ENCODE peak calls at places on chromosomes 7 and 10, in seven cellular contexts. One of them, this sample, is unnamed.

GRCh38 chr7:84271550-84271949 is 77.0 kb upstream of the SEMA3A start:
- DNase-seq in HFFc6: no peak
- DNase-seq in activated B cell treated with CpG ODN at 0.5 μM for 24 hours: no peak
- DNase-seq in mammary epithelial cell: no peak
- DNase-seq in bronchial epithelial cell: peak; percentile 70
- DNase-seq in left ventricle myocardium inferior: no peak
- DNase-seq in HepG2: no peak
- DNase-seq in this sample: no peak

GRCh38 chr10:3419719-3420495 is 247.3 kb upstream of the PITRM1 start:
- DNase-seq in HFFc6: no peak
- DNase-seq in activated B cell treated with CpG ODN at 0.5 μM for 24 hours: no peak
- DNase-seq in mammary epithelial cell: no peak
- DNase-seq in HepG2: no peak
- DNase-seq in left ventricle myocardium inferior: no peak
- DNase-seq in bronchial epithelial cell: no peak
- DNase-seq in this sample: no peak

GRCh38 chr10:3398825-3399646 is 226.5 kb upstream of the PITRM1 start:
- DNase-seq in bronchial epithelial cell: no peak
- DNase-seq in activated B cell treated with CpG ODN at 0.5 μM for 24 hours: no peak
- DNase-seq in HepG2: peak; percentile 84
- DNase-seq in mammary epithelial cell: peak; percentile 76
- DNase-seq in left ventricle myocardium inferior: peak; percentile 40
- DNase-seq in HFFc6: no peak
- DNase-seq in this sample: no peak

GRCh38 chr10:9253121-9253520 is 1198.6 kb downstream of the GATA3 start:
- DNase-seq in left ventricle myocardium inferior: no peak
- DNase-seq in activated B cell treated with CpG ODN at 0.5 μM for 24 hours: no peak
- DNase-seq in HFFc6: peak; percentile 13
- DNase-seq in mammary epithelial cell: peak; percentile 14
- DNase-seq in bronchial epithelial cell: peak; percentile 19
- DNase-seq in HepG2: no peak
- DNase-seq in this sample: no peak

GRCh38 chr7:90229728-90230127 is 15.2 kb upstream of the CFAP69 start:
- DNase-seq in activated B cell treated with CpG ODN at 0.5 μM for 24 hours: no peak
- DNase-seq in HFFc6: no peak
- DNase-seq in bronchial epithelial cell: no peak
- DNase-seq in HepG2: no peak
- DNase-seq in mammary epithelial cell: no peak
- DNase-seq in left ventricle myocardium inferior: no peak
- DNase-seq in this sample: no peak

GRCh38 chr7:142319970-142320369 is 62.1 kb upstream of the PRSS58 start:
- DNase-seq in left ventricle myocardium inferior: no peak
- DNase-seq in bronchial epithelial cell: peak; percentile 10
- DNase-seq in HFFc6: no peak
- DNase-seq in HepG2: no peak
- DNase-seq in mammary epithelial cell: no peak
- DNase-seq in activated B cell treated with CpG ODN at 0.5 μM for 24 hours: no peak
- DNase-seq in this sample: peak; percentile 65

GRCh38 chr10:96789571-96790108 is 42.5 kb upstream of the LCOR start:
- DNase-seq in left ventricle myocardium inferior: no peak
- DNase-seq in HFFc6: no peak
- DNase-seq in bronchial epithelial cell: no peak
- DNase-seq in activated B cell treated with CpG ODN at 0.5 μM for 24 hours: no peak
- DNase-seq in mammary epithelial cell: no peak
- DNase-seq in HepG2: no peak
- DNase-seq in this sample: no peak

GRCh38 chr7:76296743-76297740 is 5.4 kb upstream of the HSPB1 start:
- DNase-seq in bronchial epithelial cell: peak; percentile 99
- DNase-seq in mammary epithelial cell: peak; percentile 100
- DNase-seq in HepG2: peak; percentile 28
- DNase-seq in activated B cell treated with CpG ODN at 0.5 μM for 24 hours: no peak
- DNase-seq in HFFc6: peak; percentile 84
- DNase-seq in left ventricle myocardium inferior: no peak
- DNase-seq in this sample: no peak

GRCh38 chr10:16509996-16510395 is 11.7 kb downstream of the C1QL3 start:
- DNase-seq in HepG2: peak; percentile 45
- DNase-seq in left ventricle myocardium inferior: no peak
- DNase-seq in mammary epithelial cell: peak; percentile 25
- DNase-seq in HFFc6: no peak
- DNase-seq in bronchial epithelial cell: peak; percentile 28
- DNase-seq in activated B cell treated with CpG ODN at 0.5 μM for 24 hours: no peak
- DNase-seq in this sample: no peak

GRCh38 chr7:150766334-150766709 is 29.1 kb downstream of the GIMAP5 start:
- DNase-seq in mammary epithelial cell: no peak
- DNase-seq in bronchial epithelial cell: no peak
- DNase-seq in activated B cell treated with CpG ODN at 0.5 μM for 24 hours: no peak
- DNase-seq in HFFc6: no peak
- DNase-seq in left ventricle myocardium inferior: no peak
- DNase-seq in HepG2: no peak
- DNase-seq in this sample: no peak

GRCh38 chr7:2560175-2560695 is 1.5 kb downstream of the IQCE start:
- DNase-seq in bronchial epithelial cell: no peak
- DNase-seq in mammary epithelial cell: no peak
- DNase-seq in HFFc6: peak; percentile 16
- DNase-seq in HepG2: no peak
- DNase-seq in activated B cell treated with CpG ODN at 0.5 μM for 24 hours: no peak
- DNase-seq in left ventricle myocardium inferior: no peak
- DNase-seq in this sample: no peak
- TF ChIP-seq CTCF in bronchial epithelial cell: no peak
- TF ChIP-seq CTCF in mammary epithelial cell: no peak
- TF ChIP-seq CTCF in HFFc6: peak; percentile 64
- TF ChIP-seq CTCF in HepG2: no peak
- TF ChIP-seq CTCF in activated B cell treated with CpG ODN at 0.5 μM for 24 hours: no peak
- TF ChIP-seq CTCF in left ventricle myocardium inferior: no peak
- TF ChIP-seq CTCF in this sample: no peak

DNA sequence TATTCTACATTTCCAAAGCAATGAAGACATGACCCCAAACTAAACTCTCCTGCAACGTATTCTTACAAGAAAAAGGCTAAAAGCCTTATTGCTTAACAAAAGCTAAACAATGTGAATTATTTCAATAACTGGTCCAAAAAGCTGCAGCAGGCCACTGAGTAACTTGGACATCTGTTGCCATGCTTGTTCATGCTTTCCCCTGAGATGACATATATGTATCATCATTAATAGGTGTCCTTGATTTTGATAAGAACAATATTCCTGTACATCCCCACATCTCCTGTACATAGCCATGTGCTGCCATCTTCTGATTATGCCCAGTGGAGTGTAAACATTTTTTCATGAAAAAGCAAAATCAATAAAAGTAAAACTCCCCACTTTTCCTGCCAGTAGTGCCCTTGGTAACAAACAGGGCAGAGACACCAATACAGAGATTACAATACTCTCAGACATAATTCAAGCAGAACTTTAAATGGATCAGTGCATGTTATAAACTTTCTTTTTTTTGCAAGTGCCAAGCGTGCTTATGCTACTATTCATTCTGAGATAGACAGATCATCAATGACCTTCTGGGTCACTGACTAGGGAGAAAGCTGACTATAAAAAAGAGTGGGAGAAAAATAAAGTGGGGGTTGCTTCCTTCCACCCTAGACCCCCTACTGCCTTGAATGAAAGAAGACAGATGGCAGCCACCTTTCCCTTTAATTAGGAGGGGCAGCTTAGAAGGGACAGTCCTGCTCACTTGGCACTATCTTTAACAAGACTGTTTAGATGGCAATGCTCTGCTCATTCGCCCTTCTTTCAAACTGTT is 205.5 kb upstream of the KLF14 start:
- DNase-seq in HepG2: no peak
- DNase-seq in HFFc6: no peak
- DNase-seq in mammary epithelial cell: no peak
- DNase-seq in activated B cell treated with CpG ODN at 0.5 μM for 24 hours: no peak
- DNase-seq in left ventricle myocardium inferior: no peak
- DNase-seq in bronchial epithelial cell: no peak
- DNase-seq in this sample: no peak
- TF ChIP-seq CTCF in HepG2: no peak
- TF ChIP-seq CTCF in HFFc6: no peak
- TF ChIP-seq CTCF in mammary epithelial cell: no peak
- TF ChIP-seq CTCF in activated B cell treated with CpG ODN at 0.5 μM for 24 hours: no peak
- TF ChIP-seq CTCF in left ventricle myocardium inferior: no peak
- TF ChIP-seq CTCF in bronchial epithelial cell: no peak
- TF ChIP-seq CTCF in this sample: no peak

GRCh38 chr10:78229950-78230675 is 196.4 kb downstream of the RPS24 start:
- DNase-seq in bronchial epithelial cell: no peak
- DNase-seq in mammary epithelial cell: no peak
- DNase-seq in activated B cell treated with CpG ODN at 0.5 μM for 24 hours: no peak
- DNase-seq in HepG2: no peak
- DNase-seq in left ventricle myocardium inferior: no peak
- DNase-seq in HFFc6: no peak
- DNase-seq in this sample: no peak

GRCh38 chr10:78231327-78231726 is 197.7 kb downstream of the RPS24 start:
- DNase-seq in bronchial epithelial cell: no peak
- DNase-seq in mammary epithelial cell: no peak
- DNase-seq in HepG2: no peak
- DNase-seq in HFFc6: no peak
- DNase-seq in activated B cell treated with CpG ODN at 0.5 μM for 24 hours: no peak
- DNase-seq in left ventricle myocardium inferior: no peak
- DNase-seq in this sample: no peak

GRCh38 chr10:78236416-78237015 is 202.9 kb downstream of the RPS24 start:
- DNase-seq in activated B cell treated with CpG ODN at 0.5 μM for 24 hours: no peak
- DNase-seq in left ventricle myocardium inferior: no peak
- DNase-seq in HFFc6: no peak
- DNase-seq in bronchial epithelial cell: no peak
- DNase-seq in mammary epithelial cell: no peak
- DNase-seq in HepG2: no peak
- DNase-seq in this sample: no peak

GRCh38 chr10:78231930-78232329 is 198.3 kb downstream of the RPS24 start:
- DNase-seq in bronchial epithelial cell: no peak
- DNase-seq in HepG2: peak; percentile 13
- DNase-seq in left ventricle myocardium inferior: peak; percentile 33
- DNase-seq in HFFc6: no peak
- DNase-seq in mammary epithelial cell: no peak
- DNase-seq in activated B cell treated with CpG ODN at 0.5 μM for 24 hours: no peak
- DNase-seq in this sample: no peak
- TF ChIP-seq CTCF in bronchial epithelial cell: peak; percentile 12
- TF ChIP-seq CTCF in HepG2: peak; percentile 14
- TF ChIP-seq CTCF in left ventricle myocardium inferior: peak; percentile 56
- TF ChIP-seq CTCF in HFFc6: peak; percentile 68
- TF ChIP-seq CTCF in mammary epithelial cell: peak; percentile 13
- TF ChIP-seq CTCF in activated B cell treated with CpG ODN at 0.5 μM for 24 hours: no peak
- TF ChIP-seq CTCF in this sample: no peak

GRCh38 chr7:25093268-25093802 is 31.7 kb downstream of the CYCS start:
- DNase-seq in HepG2: peak; percentile 70
- DNase-seq in HFFc6: peak; percentile 69
- DNase-seq in activated B cell treated with CpG ODN at 0.5 μM for 24 hours: peak; percentile 71
- DNase-seq in left ventricle myocardium inferior: peak; percentile 65
- DNase-seq in bronchial epithelial cell: peak; percentile 67
- DNase-seq in mammary epithelial cell: peak; percentile 65
- DNase-seq in this sample: peak; percentile 91
- TF ChIP-seq CTCF in HepG2: peak; percentile 83
- TF ChIP-seq CTCF in HFFc6: peak; percentile 94
- TF ChIP-seq CTCF in activated B cell treated with CpG ODN at 0.5 μM for 24 hours: no peak
- TF ChIP-seq CTCF in left ventricle myocardium inferior: peak; percentile 76
- TF ChIP-seq CTCF in bronchial epithelial cell: peak; percentile 85
- TF ChIP-seq CTCF in mammary epithelial cell: peak; percentile 66
- TF ChIP-seq CTCF in this sample: peak; percentile 85

GRCh38 chr10:48659790-48660189 is 24.9 kb upstream of the WDFY4 start:
- DNase-seq in mammary epithelial cell: no peak
- DNase-seq in activated B cell treated with CpG ODN at 0.5 μM for 24 hours: no peak
- DNase-seq in HFFc6: no peak
- DNase-seq in HepG2: no peak
- DNase-seq in left ventricle myocardium inferior: no peak
- DNase-seq in bronchial epithelial cell: no peak
- DNase-seq in this sample: no peak
- TF ChIP-seq CTCF in mammary epithelial cell: peak; percentile 15
- TF ChIP-seq CTCF in activated B cell treated with CpG ODN at 0.5 μM for 24 hours: peak; percentile 55
- TF ChIP-seq CTCF in HFFc6: peak; percentile 70
- TF ChIP-seq CTCF in HepG2: no peak
- TF ChIP-seq CTCF in left ventricle myocardium inferior: peak; percentile 32
- TF ChIP-seq CTCF in bronchial epithelial cell: no peak
- TF ChIP-seq CTCF in this sample: peak; percentile 71

GRCh38 chr10:80260295-80261243 is 28.9 kb downstream of the MAT1A start:
- DNase-seq in activated B cell treated with CpG ODN at 0.5 μM for 24 hours: no peak
- DNase-seq in HFFc6: peak; percentile 4
- DNase-seq in HepG2: peak; percentile 48
- DNase-seq in bronchial epithelial cell: no peak
- DNase-seq in mammary epithelial cell: peak; percentile 20
- DNase-seq in left ventricle myocardium inferior: no peak
- DNase-seq in this sample: no peak

GRCh38 chr10:80261316-80262030 is 28.0 kb downstream of the MAT1A start:
- DNase-seq in HepG2: peak; percentile 56
- DNase-seq in bronchial epithelial cell: no peak
- DNase-seq in activated B cell treated with CpG ODN at 0.5 μM for 24 hours: no peak
- DNase-seq in HFFc6: no peak
- DNase-seq in mammary epithelial cell: no peak
- DNase-seq in left ventricle myocardium inferior: no peak
- DNase-seq in this sample: no peak

GRCh38 chr10:80264081-80265056 is 25.1 kb downstream of the MAT1A start:
- DNase-seq in HFFc6: no peak
- DNase-seq in mammary epithelial cell: no peak
- DNase-seq in left ventricle myocardium inferior: no peak
- DNase-seq in HepG2: peak; percentile 88
- DNase-seq in bronchial epithelial cell: no peak
- DNase-seq in activated B cell treated with CpG ODN at 0.5 μM for 24 hours: no peak
- DNase-seq in this sample: no peak

DNA sequence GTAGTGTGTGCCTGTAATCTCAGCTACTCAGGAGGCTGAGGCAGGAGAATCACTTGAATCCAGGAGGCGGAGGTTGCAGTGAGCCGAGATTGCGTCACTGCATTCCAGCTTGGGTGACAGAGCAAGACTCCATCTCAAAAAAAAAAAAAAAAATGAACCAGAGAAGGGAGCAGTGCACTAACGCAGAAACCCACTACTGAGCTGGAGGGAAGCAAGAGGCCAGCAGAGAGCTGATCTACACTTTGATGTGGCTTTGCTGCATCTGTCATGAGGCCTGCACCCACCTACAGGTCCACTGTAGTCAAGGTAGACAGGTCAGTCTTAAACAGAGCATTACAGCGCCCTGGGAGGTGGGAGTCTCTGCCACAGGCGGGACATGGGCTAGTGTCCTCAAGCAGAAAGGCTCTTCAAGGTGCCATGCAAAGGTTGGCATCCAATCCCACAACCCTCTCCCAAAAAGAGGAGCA is 30.0 kb downstream of the MAT1A start:
- DNase-seq in HFFc6: no peak
- DNase-seq in left ventricle myocardium inferior: no peak
- DNase-seq in mammary epithelial cell: no peak
- DNase-seq in bronchial epithelial cell: no peak
- DNase-seq in activated B cell treated with CpG ODN at 0.5 μM for 24 hours: no peak
- DNase-seq in HepG2: peak; percentile 61
- DNase-seq in this sample: no peak
- TF ChIP-seq CTCF in HFFc6: no peak
- TF ChIP-seq CTCF in left ventricle myocardium inferior: no peak
- TF ChIP-seq CTCF in mammary epithelial cell: no peak
- TF ChIP-seq CTCF in bronchial epithelial cell: no peak
- TF ChIP-seq CTCF in activated B cell treated with CpG ODN at 0.5 μM for 24 hours: no peak
- TF ChIP-seq CTCF in HepG2: peak; percentile 33
- TF ChIP-seq CTCF in this sample: no peak

GRCh38 chr7:74059681-74060588 is 23.7 kb upstream of the LIMK1 start:
- DNase-seq in HFFc6: no peak
- DNase-seq in mammary epithelial cell: peak; percentile 68
- DNase-seq in bronchial epithelial cell: peak; percentile 69
- DNase-seq in HepG2: no peak
- DNase-seq in left ventricle myocardium inferior: no peak
- DNase-seq in activated B cell treated with CpG ODN at 0.5 μM for 24 hours: no peak
- DNase-seq in this sample: peak; percentile 1
- TF ChIP-seq CTCF in HFFc6: peak; percentile 15
- TF ChIP-seq CTCF in mammary epithelial cell: peak; percentile 7
- TF ChIP-seq CTCF in bronchial epithelial cell: peak; percentile 37
- TF ChIP-seq CTCF in HepG2: peak; percentile 44
- TF ChIP-seq CTCF in left ventricle myocardium inferior: no peak
- TF ChIP-seq CTCF in activated B cell treated with CpG ODN at 0.5 μM for 24 hours: no peak
- TF ChIP-seq CTCF in this sample: no peak

GRCh38 chr7:133044722-133045473 is 37.0 kb downstream of the CHCHD3 start:
- DNase-seq in HFFc6: no peak
- DNase-seq in left ventricle myocardium inferior: no peak
- DNase-seq in HepG2: no peak
- DNase-seq in bronchial epithelial cell: no peak
- DNase-seq in mammary epithelial cell: no peak
- DNase-seq in activated B cell treated with CpG ODN at 0.5 μM for 24 hours: no peak
- DNase-seq in this sample: peak; percentile 53
- TF ChIP-seq CTCF in HFFc6: no peak
- TF ChIP-seq CTCF in left ventricle myocardium inferior: no peak
- TF ChIP-seq CTCF in HepG2: no peak
- TF ChIP-seq CTCF in bronchial epithelial cell: no peak
- TF ChIP-seq CTCF in mammary epithelial cell: no peak
- TF ChIP-seq CTCF in activated B cell treated with CpG ODN at 0.5 μM for 24 hours: no peak
- TF ChIP-seq CTCF in this sample: no peak

This sample was measured in glutamatergic neuron.